ENCODE peak calls at places on chromosomes 12 and 14, in seven cellular contexts. One of them, this sample, is unnamed.

GRCh38 chr12:49094104-49094948 is at the start of gene DHH:
- DNase-seq in suprapubic skin: peak
- DNase-seq in hepatocyte: peak
- DNase-seq in A549: no peak
- DNase-seq in dorsolateral prefrontal cortex: no peak
- DNase-seq in uterus: peak
- DNase-seq in heart right ventricle: peak
- DNase-seq in this sample: peak

GRCh38 chr12:78865297-78865955 is 852 bp downstream of the SYT1 start:
- DNase-seq in suprapubic skin: no peak
- DNase-seq in hepatocyte: no peak
- DNase-seq in A549: no peak
- DNase-seq in dorsolateral prefrontal cortex: no peak
- DNase-seq in uterus: no peak
- DNase-seq in heart right ventricle: no peak
- DNase-seq in this sample: no peak

GRCh38 chr14:64209428-64210165 is 84.6 kb downstream of the ESR2 start:
- DNase-seq in suprapubic skin: no peak
- DNase-seq in hepatocyte: no peak
- DNase-seq in A549: no peak
- DNase-seq in dorsolateral prefrontal cortex: no peak
- DNase-seq in uterus: peak
- DNase-seq in heart right ventricle: peak
- DNase-seq in this sample: peak

GRCh38 chr12:120115692-120116442 is 686 bp downstream of the RAB35 start:
- DNase-seq in suprapubic skin: no peak
- DNase-seq in hepatocyte: peak
- DNase-seq in A549: peak
- DNase-seq in dorsolateral prefrontal cortex: no peak
- DNase-seq in uterus: no peak
- DNase-seq in heart right ventricle: no peak
- DNase-seq in this sample: peak

GRCh38 chr14:98819867-98820206 is 452.2 kb downstream of the BCL11B start:
- DNase-seq in suprapubic skin: no peak
- DNase-seq in hepatocyte: no peak
- DNase-seq in A549: no peak
- DNase-seq in dorsolateral prefrontal cortex: no peak
- DNase-seq in uterus: no peak
- DNase-seq in heart right ventricle: no peak
- DNase-seq in this sample: no peak

GRCh38 chr12:102010265-102010994 is 51.4 kb downstream of the WASHC3 start:
- DNase-seq in suprapubic skin: no peak
- DNase-seq in hepatocyte: no peak
- DNase-seq in A549: no peak
- DNase-seq in dorsolateral prefrontal cortex: no peak
- DNase-seq in uterus: no peak
- DNase-seq in heart right ventricle: no peak
- DNase-seq in this sample: no peak

GRCh38 chr14:71800878-71801277 is 131.4 kb upstream of the RGS6 start:
- DNase-seq in suprapubic skin: no peak
- DNase-seq in hepatocyte: no peak
- DNase-seq in A549: no peak
- DNase-seq in dorsolateral prefrontal cortex: no peak
- DNase-seq in uterus: no peak
- DNase-seq in heart right ventricle: no peak
- DNase-seq in this sample: no peak

GRCh38 chr12:34396006-34396860 is 373.9 kb downstream of the ALG10 start:
- DNase-seq in suprapubic skin: peak
- DNase-seq in hepatocyte: no peak
- DNase-seq in A549: no peak
- DNase-seq in dorsolateral prefrontal cortex: peak
- DNase-seq in uterus: peak
- DNase-seq in heart right ventricle: no peak
- DNase-seq in this sample: peak

GRCh38 chr12:105623337-105623736 is 292.8 kb downstream of the C12orf75 start:
- DNase-seq in suprapubic skin: no peak
- DNase-seq in hepatocyte: peak
- DNase-seq in A549: no peak
- DNase-seq in dorsolateral prefrontal cortex: no peak
- DNase-seq in uterus: no peak
- DNase-seq in heart right ventricle: no peak
- DNase-seq in this sample: no peak

GRCh38 chr14:36553650-36554260 is 28.7 kb downstream of the NKX2-8 start:
- DNase-seq in suprapubic skin: no peak
- DNase-seq in hepatocyte: peak
- DNase-seq in A549: peak
- DNase-seq in dorsolateral prefrontal cortex: no peak
- DNase-seq in uterus: no peak
- DNase-seq in heart right ventricle: no peak
- DNase-seq in this sample: no peak

GRCh38 chr12:29425722-29426121 is 44.8 kb upstream of the ERGIC2 start:
- DNase-seq in suprapubic skin: no peak
- DNase-seq in hepatocyte: no peak
- DNase-seq in A549: no peak
- DNase-seq in dorsolateral prefrontal cortex: no peak
- DNase-seq in uterus: no peak
- DNase-seq in heart right ventricle: no peak
- DNase-seq in this sample: no peak

GRCh38 chr12:98154850-98155249 is 360.5 kb upstream of the TMPO start:
- DNase-seq in suprapubic skin: no peak
- DNase-seq in hepatocyte: peak
- DNase-seq in A549: peak
- DNase-seq in dorsolateral prefrontal cortex: no peak
- DNase-seq in uterus: no peak
- DNase-seq in heart right ventricle: peak
- DNase-seq in this sample: no peak

GRCh38 chr12:128727999-128728398 is 95.8 kb downstream of the SLC15A4 start:
- DNase-seq in suprapubic skin: no peak
- DNase-seq in hepatocyte: peak
- DNase-seq in A549: peak
- DNase-seq in dorsolateral prefrontal cortex: no peak
- DNase-seq in uterus: no peak
- DNase-seq in heart right ventricle: no peak
- DNase-seq in this sample: no peak

GRCh38 chr14:95440951-95441350 is 75.5 kb downstream of the SYNE3 start:
- DNase-seq in suprapubic skin: no peak
- DNase-seq in hepatocyte: no peak
- DNase-seq in A549: no peak
- DNase-seq in dorsolateral prefrontal cortex: no peak
- DNase-seq in uterus: no peak
- DNase-seq in heart right ventricle: no peak
- DNase-seq in this sample: no peak

GRCh38 chr14:91059576-91060471 is 617 bp downstream of the RPS6KA5 start:
- DNase-seq in suprapubic skin: peak
- DNase-seq in hepatocyte: peak
- DNase-seq in A549: no peak
- DNase-seq in dorsolateral prefrontal cortex: peak
- DNase-seq in uterus: no peak
- DNase-seq in heart right ventricle: no peak
- DNase-seq in this sample: peak

GRCh38 chr12:1503281-1503711 is 91.1 kb downstream of the FBXL14 start:
- DNase-seq in suprapubic skin: no peak
- DNase-seq in hepatocyte: no peak
- DNase-seq in A549: no peak
- DNase-seq in dorsolateral prefrontal cortex: no peak
- DNase-seq in uterus: no peak
- DNase-seq in heart right ventricle: no peak
- DNase-seq in this sample: no peak

GRCh38 chr12:132278421-132279183 is 50.8 kb downstream of the GALNT9 start:
- DNase-seq in suprapubic skin: no peak
- DNase-seq in hepatocyte: no peak
- DNase-seq in A549: no peak
- DNase-seq in dorsolateral prefrontal cortex: no peak
- DNase-seq in uterus: no peak
- DNase-seq in heart right ventricle: no peak
- DNase-seq in this sample: peak

GRCh38 chr14:24171422-24172260 is at the start of gene REC8:
- DNase-seq in suprapubic skin: peak
- DNase-seq in hepatocyte: peak
- DNase-seq in A549: no peak
- DNase-seq in dorsolateral prefrontal cortex: peak
- DNase-seq in uterus: peak
- DNase-seq in heart right ventricle: peak
- DNase-seq in this sample: peak

GRCh38 chr14:35159742-35160409 is 37.5 kb downstream of the PRORP start:
- DNase-seq in suprapubic skin: no peak
- DNase-seq in hepatocyte: peak
- DNase-seq in A549: peak
- DNase-seq in dorsolateral prefrontal cortex: no peak
- DNase-seq in uterus: no peak
- DNase-seq in heart right ventricle: no peak
- DNase-seq in this sample: no peak

GRCh38 chr14:68820999-68821683 is 28.3 kb upstream of the ZFP36L1 start:
- DNase-seq in suprapubic skin: no peak
- DNase-seq in hepatocyte: peak
- DNase-seq in A549: no peak
- DNase-seq in dorsolateral prefrontal cortex: no peak
- DNase-seq in uterus: no peak
- DNase-seq in heart right ventricle: no peak
- DNase-seq in this sample: no peak

GRCh38 chr12:4562034-4562657 is at the start of gene DYRK4:
- DNase-seq in suprapubic skin: peak
- DNase-seq in hepatocyte: peak
- DNase-seq in A549: no peak
- DNase-seq in dorsolateral prefrontal cortex: peak
- DNase-seq in uterus: peak
- DNase-seq in heart right ventricle: peak
- DNase-seq in this sample: peak

GRCh38 chr14:22770481-22771187 is 4.1 kb downstream of the OXA1L start:
- DNase-seq in suprapubic skin: no peak
- DNase-seq in hepatocyte: no peak
- DNase-seq in A549: no peak
- DNase-seq in dorsolateral prefrontal cortex: no peak
- DNase-seq in uterus: no peak
- DNase-seq in heart right ventricle: no peak
- DNase-seq in this sample: no peak

GRCh38 chr14:104752338-104752734 is 611 bp upstream of the SIVA1 start:
- DNase-seq in suprapubic skin: no peak
- DNase-seq in hepatocyte: no peak
- DNase-seq in A549: no peak
- DNase-seq in dorsolateral prefrontal cortex: peak
- DNase-seq in uterus: peak
- DNase-seq in heart right ventricle: no peak
- DNase-seq in this sample: no peak

GRCh38 chr12:116160883-116161458 is 116.5 kb downstream of the MED13L start:
- DNase-seq in suprapubic skin: no peak
- DNase-seq in hepatocyte: no peak
- DNase-seq in A549: no peak
- DNase-seq in dorsolateral prefrontal cortex: no peak
- DNase-seq in uterus: no peak
- DNase-seq in heart right ventricle: no peak
- DNase-seq in this sample: no peak
- H3K4me3 ChIP-seq in suprapubic skin: no peak
- H3K4me3 ChIP-seq in hepatocyte: no peak
- H3K4me3 ChIP-seq in A549: no peak
- H3K4me3 ChIP-seq in dorsolateral prefrontal cortex: no peak
- H3K4me3 ChIP-seq in uterus: no peak
- H3K4me3 ChIP-seq in heart right ventricle: no peak
- H3K4me3 ChIP-seq in this sample: no peak

DNA sequence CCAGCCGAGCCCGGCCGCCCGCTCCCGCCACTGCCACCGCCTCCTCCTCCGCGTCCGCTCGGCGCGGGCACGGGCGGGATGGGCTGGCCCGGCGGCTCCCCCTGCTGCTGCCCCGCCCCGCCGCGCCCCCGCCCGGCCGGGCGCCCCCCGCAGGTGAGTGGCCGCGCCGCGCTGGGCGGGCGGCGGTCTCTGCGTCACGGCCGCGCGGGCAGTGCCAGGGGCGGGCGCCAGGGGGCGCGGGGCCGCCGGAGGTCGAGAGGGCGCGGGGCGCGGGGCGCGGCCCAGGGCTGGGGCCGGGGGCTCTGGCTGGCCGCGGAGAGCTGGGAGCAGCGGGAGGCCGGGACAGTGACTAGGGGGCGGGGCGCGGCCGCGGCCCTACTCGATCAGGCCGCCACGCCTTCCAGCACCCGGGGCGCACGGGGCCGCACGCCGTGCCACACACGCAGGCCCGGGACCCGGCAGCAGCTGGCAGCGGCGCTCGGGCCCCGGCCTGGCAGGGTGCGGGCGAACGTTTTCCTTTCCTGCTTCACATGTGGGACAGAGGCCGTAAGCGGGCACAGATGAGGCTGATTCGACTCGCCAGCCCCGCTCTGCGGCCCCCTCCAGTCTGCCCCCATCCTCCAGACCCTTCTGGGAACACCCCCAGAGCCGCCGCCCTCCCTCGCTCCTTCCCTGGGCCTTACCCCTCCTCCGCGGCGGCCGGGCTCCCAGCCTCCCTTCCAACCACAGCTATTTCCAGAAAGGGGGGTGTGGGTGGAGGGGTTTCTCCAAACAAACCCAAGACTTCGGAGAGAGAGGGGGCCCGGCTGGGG is 2.4 kb upstream of the TNS2 start:
- DNase-seq in suprapubic skin: peak
- DNase-seq in hepatocyte: peak
- DNase-seq in A549: peak
- DNase-seq in dorsolateral prefrontal cortex: peak
- DNase-seq in uterus: peak
- DNase-seq in heart right ventricle: peak
- DNase-seq in this sample: peak
- TF ChIP-seq CTCF in suprapubic skin: peak
- TF ChIP-seq CTCF in hepatocyte: no peak
- TF ChIP-seq CTCF in A549: peak
- TF ChIP-seq CTCF in dorsolateral prefrontal cortex: no peak
- TF ChIP-seq CTCF in uterus: peak
- TF ChIP-seq CTCF in heart right ventricle: no peak
- TF ChIP-seq CTCF in this sample: peak

GRCh38 chr12:67524861-67525499 is 123.6 kb upstream of the DYRK2 start:
- DNase-seq in suprapubic skin: no peak
- DNase-seq in hepatocyte: no peak
- DNase-seq in A549: no peak
- DNase-seq in dorsolateral prefrontal cortex: no peak
- DNase-seq in uterus: no peak
- DNase-seq in heart right ventricle: peak
- DNase-seq in this sample: peak

GRCh38 chr12:67520611-67521010 is 127.9 kb upstream of the DYRK2 start:
- DNase-seq in suprapubic skin: no peak
- DNase-seq in hepatocyte: no peak
- DNase-seq in A549: no peak
- DNase-seq in dorsolateral prefrontal cortex: no peak
- DNase-seq in uterus: no peak
- DNase-seq in heart right ventricle: no peak
- DNase-seq in this sample: no peak

GRCh38 chr12:67519824-67520433 is 128.6 kb upstream of the DYRK2 start:
- DNase-seq in suprapubic skin: peak
- DNase-seq in hepatocyte: no peak
- DNase-seq in A549: no peak
- DNase-seq in dorsolateral prefrontal cortex: no peak
- DNase-seq in uterus: no peak
- DNase-seq in heart right ventricle: no peak
- DNase-seq in this sample: no peak

GRCh38 chr12:67525500-67525884 is 123.1 kb upstream of the DYRK2 start:
- DNase-seq in suprapubic skin: no peak
- DNase-seq in hepatocyte: no peak
- DNase-seq in A549: no peak
- DNase-seq in dorsolateral prefrontal cortex: no peak
- DNase-seq in uterus: no peak
- DNase-seq in heart right ventricle: no peak
- DNase-seq in this sample: no peak

GRCh38 chr12:67522222-67522621 is 126.3 kb upstream of the DYRK2 start:
- DNase-seq in suprapubic skin: no peak
- DNase-seq in hepatocyte: no peak
- DNase-seq in A549: no peak
- DNase-seq in dorsolateral prefrontal cortex: no peak
- DNase-seq in uterus: no peak
- DNase-seq in heart right ventricle: no peak
- DNase-seq in this sample: no peak
- H3K27ac ChIP-seq in suprapubic skin: no peak
- H3K27ac ChIP-seq in hepatocyte: no peak
- H3K27ac ChIP-seq in A549: no peak
- H3K27ac ChIP-seq in dorsolateral prefrontal cortex: no peak
- H3K27ac ChIP-seq in uterus: no peak
- H3K27ac ChIP-seq in heart right ventricle: no peak
- H3K27ac ChIP-seq in this sample: no peak

GRCh38 chr12:58745348-58746125 is 174.8 kb downstream of the LRIG3 start:
- DNase-seq in suprapubic skin: no peak
- DNase-seq in hepatocyte: no peak
- DNase-seq in A549: no peak
- DNase-seq in dorsolateral prefrontal cortex: no peak
- DNase-seq in uterus: no peak
- DNase-seq in heart right ventricle: no peak
- DNase-seq in this sample: no peak
- H3K4me3 ChIP-seq in suprapubic skin: no peak
- H3K4me3 ChIP-seq in hepatocyte: no peak
- H3K4me3 ChIP-seq in A549: no peak
- H3K4me3 ChIP-seq in dorsolateral prefrontal cortex: no peak
- H3K4me3 ChIP-seq in uterus: no peak
- H3K4me3 ChIP-seq in heart right ventricle: no peak
- H3K4me3 ChIP-seq in this sample: no peak